ENCODE peak calls at places on chromosomes 6 and 20, in four cellular contexts. One of them, this sample, is unnamed.

GRCh38 chr6:20458051-20458894 is 56.6 kb downstream of the E2F3 start:
- DNase-seq in T-helper 1 cell: no peak
- DNase-seq in neuronal stem cell: no peak
- DNase-seq in NCI-H1694 treated with DMSO at 0.1 percent for 48 hours: no peak
- DNase-seq in this sample: no peak

GRCh38 chr6:10276888-10277287 is 138.0 kb downstream of the TFAP2A start:
- DNase-seq in neuronal stem cell: no peak
- DNase-seq in NCI-H1694 treated with DMSO at 0.1 percent for 48 hours: no peak
- DNase-seq in T-helper 1 cell: no peak
- DNase-seq in this sample: no peak

GRCh38 chr20:35523298-35523888 is 6.1 kb downstream of the C20orf173 start:
- DNase-seq in neuronal stem cell: no peak
- DNase-seq in T-helper 1 cell: no peak
- DNase-seq in NCI-H1694 treated with DMSO at 0.1 percent for 48 hours: no peak
- DNase-seq in this sample: no peak

GRCh38 chr6:29708432-29709177 is 14.6 kb upstream of the HLA-F start:
- DNase-seq in NCI-H1694 treated with DMSO at 0.1 percent for 48 hours: no peak
- DNase-seq in T-helper 1 cell: peak; percentile 60
- DNase-seq in neuronal stem cell: no peak
- DNase-seq in this sample: no peak

GRCh38 chr6:156886409-156886808 is 109.2 kb downstream of the ARID1B start:
- DNase-seq in T-helper 1 cell: no peak
- DNase-seq in neuronal stem cell: no peak
- DNase-seq in NCI-H1694 treated with DMSO at 0.1 percent for 48 hours: no peak
- DNase-seq in this sample: no peak

GRCh38 chr6:47080083-47080596 is 38.0 kb upstream of the ADGRF1 start:
- DNase-seq in neuronal stem cell: no peak
- DNase-seq in NCI-H1694 treated with DMSO at 0.1 percent for 48 hours: no peak
- DNase-seq in T-helper 1 cell: no peak
- DNase-seq in this sample: no peak

GRCh38 chr6:51513891-51514290 is 573.5 kb downstream of the PKHD1 start:
- DNase-seq in neuronal stem cell: peak; percentile 14
- DNase-seq in T-helper 1 cell: no peak
- DNase-seq in NCI-H1694 treated with DMSO at 0.1 percent for 48 hours: no peak
- DNase-seq in this sample: no peak

GRCh38 chr20:32472581-32473207 is 112.4 kb downstream of the NOL4L start:
- DNase-seq in NCI-H1694 treated with DMSO at 0.1 percent for 48 hours: no peak
- DNase-seq in T-helper 1 cell: no peak
- DNase-seq in neuronal stem cell: no peak
- DNase-seq in this sample: no peak

GRCh38 chr6:167733740-167734661 is 92.7 kb upstream of the AFDN start:
- DNase-seq in T-helper 1 cell: no peak
- DNase-seq in neuronal stem cell: no peak
- DNase-seq in NCI-H1694 treated with DMSO at 0.1 percent for 48 hours: no peak
- DNase-seq in this sample: no peak

GRCh38 chr6:63347599-63347998 is 27.8 kb upstream of the LGSN start:
- DNase-seq in NCI-H1694 treated with DMSO at 0.1 percent for 48 hours: no peak
- DNase-seq in T-helper 1 cell: no peak
- DNase-seq in neuronal stem cell: no peak
- DNase-seq in this sample: peak; percentile 42

GRCh38 chr6:1385129-1386042 is 4.0 kb upstream of the FOXF2 start:
- DNase-seq in T-helper 1 cell: no peak
- DNase-seq in neuronal stem cell: peak; percentile 20
- DNase-seq in NCI-H1694 treated with DMSO at 0.1 percent for 48 hours: no peak
- DNase-seq in this sample: no peak

GRCh38 chr6:169101981-169102380 is 151.7 kb downstream of the THBS2 start:
- DNase-seq in neuronal stem cell: no peak
- DNase-seq in NCI-H1694 treated with DMSO at 0.1 percent for 48 hours: no peak
- DNase-seq in T-helper 1 cell: no peak
- DNase-seq in this sample: no peak

GRCh38 chr6:106894978-106895702 is 79.4 kb downstream of the CD24 start:
- DNase-seq in NCI-H1694 treated with DMSO at 0.1 percent for 48 hours: no peak
- DNase-seq in neuronal stem cell: no peak
- DNase-seq in T-helper 1 cell: no peak
- DNase-seq in this sample: no peak